ENCODE peak calls at places on chromosomes 12 and 14, in four cellular contexts. T is neural progenitor cell, N is HepG2, E is cardiac muscle cell. Z is an unnamed sample. For H3K4me1, the result is how much of the 10 kb centered on the place peaks cover.

GRCh38 chr12:6425588-6426531 is 18.9 kb upstream of the CD27 start:
- DNase-seq in T (no peak), N (peak), E (no peak), Z (peak)

GRCh38 chr12:116161588-116161987 is 115.9 kb downstream of the MED13L start:
- DNase-seq in T (no peak), N (peak), E (no peak), Z (no peak)

GRCh38 chr12:107593713-107594381 is 91.8 kb upstream of the PWP1 start:
- DNase-seq in T (no peak), N (no peak), E (no peak), Z (peak)

GRCh38 chr14:32633930-32634329 is 304.7 kb upstream of the NPAS3 start:
- DNase-seq in T (no peak), N (no peak), E (no peak), Z (no peak)

GRCh38 chr12:1908758-1909157 is 9.7 kb downstream of the CACNA2D4 start:
- DNase-seq in T (no peak), N (no peak), E (no peak), Z (peak)

GRCh38 chr12:11513288-11513687 is 117.9 kb upstream of the PRB2 start:
- DNase-seq in T (no peak), N (peak), E (no peak), Z (no peak)

GRCh38 chr14:74265312-74265965 is 26.2 kb downstream of the VSX2 start:
- DNase-seq in T (no peak), N (no peak), E (no peak), Z (no peak)

GRCh38 chr12:128626808-128627320 is 196.9 kb downstream of the SLC15A4 start:
- DNase-seq in T (no peak), N (no peak), E (no peak), Z (no peak)

GRCh38 chr14:62939970-62940369 is 105.3 kb downstream of the KCNH5 start:
- DNase-seq in T (no peak), N (no peak), E (no peak), Z (no peak)

GRCh38 chr12:56115329-56115728 is 1.1 kb upstream of the RPL41 start:
- DNase-seq in T (peak), N (no peak), E (no peak), Z (no peak)

DNA sequence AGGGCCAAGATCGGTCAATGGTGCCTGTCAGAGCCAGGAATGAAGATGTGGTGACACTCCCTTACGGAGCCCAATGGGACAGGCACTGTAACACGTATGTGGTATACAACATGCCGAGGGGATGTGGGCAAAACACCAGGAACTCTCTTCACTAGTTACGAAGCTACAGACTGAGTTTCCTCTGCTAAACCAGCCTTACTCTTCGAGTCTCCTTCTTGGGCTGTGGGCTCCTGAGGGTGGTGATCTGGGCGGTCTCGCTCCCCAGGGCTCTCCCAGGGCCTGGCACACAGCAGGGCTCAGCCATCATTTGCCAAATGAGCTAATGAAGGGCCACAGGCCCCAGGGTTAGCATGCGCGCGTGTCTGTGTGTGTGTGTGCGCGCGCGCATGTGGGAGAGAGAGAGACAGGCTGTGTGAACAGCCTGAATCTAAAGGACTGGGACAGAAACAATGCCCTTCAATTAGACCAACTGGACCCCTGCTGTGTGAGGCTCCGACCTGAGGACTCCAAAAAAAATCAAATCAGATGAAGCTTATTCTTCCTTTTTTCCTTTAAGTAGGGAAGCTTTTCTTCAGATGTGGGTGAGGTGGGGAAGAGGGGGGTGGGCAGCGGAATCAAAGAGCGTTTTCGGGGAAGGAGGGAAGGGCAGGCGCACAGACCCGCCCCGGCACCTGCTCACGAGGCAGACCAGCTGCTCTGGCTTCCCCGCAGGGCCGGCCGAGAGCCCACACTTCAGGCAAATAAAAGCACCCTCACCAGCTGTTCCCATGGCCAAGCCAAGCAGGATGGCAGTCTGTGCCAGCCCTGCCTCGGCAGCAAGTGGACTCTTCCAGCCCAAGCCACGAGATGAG is 42.5 kb downstream of the CCDC88C start:
- DNase-seq in T (peak), N (no peak), E (no peak), Z (no peak)
- H3K4me1 ChIP-seq in T (half or more), N (under half), E (under half), Z (under half)

DNA sequence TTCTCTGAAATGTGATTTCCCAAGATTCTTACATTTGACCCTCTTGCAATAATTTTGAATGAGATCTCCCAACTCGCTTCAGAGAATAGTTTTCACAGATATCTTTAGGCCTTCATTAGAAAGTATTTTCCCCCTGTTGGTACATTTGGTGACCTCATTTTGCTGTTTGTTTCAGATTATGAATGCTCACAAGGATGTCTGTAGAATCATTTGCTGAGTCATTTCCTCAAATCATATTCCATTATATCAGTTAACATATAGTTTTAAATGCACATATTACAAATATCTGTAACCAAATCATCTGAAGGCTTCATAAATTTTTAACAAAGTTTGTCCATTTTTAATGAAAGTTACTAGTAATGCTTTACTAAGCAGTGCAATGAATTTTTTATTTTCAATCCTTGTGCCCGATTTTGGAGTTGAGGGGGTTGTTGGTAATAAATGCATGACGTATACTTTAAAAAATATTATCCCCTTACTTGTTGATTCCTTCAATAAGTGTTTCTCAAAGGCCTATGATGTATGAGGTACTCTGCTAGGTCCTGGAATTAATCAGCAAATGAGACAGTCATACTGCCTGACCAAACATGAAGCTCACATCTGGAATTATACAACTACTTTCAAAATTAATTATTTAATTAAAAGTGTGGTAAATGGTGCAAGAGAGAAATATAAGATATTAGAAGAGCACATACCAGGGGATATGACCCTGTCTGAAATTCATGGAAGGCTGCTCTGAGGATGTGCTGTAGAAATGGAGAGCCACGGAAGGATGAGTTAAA is 126.9 kb upstream of the RAP1B start:
- DNase-seq in T (no peak), N (no peak), E (no peak), Z (no peak)
- TF ChIP-seq CTCF in T (no peak), N (no peak), E (no peak), Z (no peak)

GRCh38 chr12:49131051-49131972 is at the start of gene TUBA1B:
- DNase-seq in T (peak), N (peak), E (peak), Z (peak)
- H3K4me1 ChIP-seq in T (under half), N (under half), E (under half), Z (under half)

DNA sequence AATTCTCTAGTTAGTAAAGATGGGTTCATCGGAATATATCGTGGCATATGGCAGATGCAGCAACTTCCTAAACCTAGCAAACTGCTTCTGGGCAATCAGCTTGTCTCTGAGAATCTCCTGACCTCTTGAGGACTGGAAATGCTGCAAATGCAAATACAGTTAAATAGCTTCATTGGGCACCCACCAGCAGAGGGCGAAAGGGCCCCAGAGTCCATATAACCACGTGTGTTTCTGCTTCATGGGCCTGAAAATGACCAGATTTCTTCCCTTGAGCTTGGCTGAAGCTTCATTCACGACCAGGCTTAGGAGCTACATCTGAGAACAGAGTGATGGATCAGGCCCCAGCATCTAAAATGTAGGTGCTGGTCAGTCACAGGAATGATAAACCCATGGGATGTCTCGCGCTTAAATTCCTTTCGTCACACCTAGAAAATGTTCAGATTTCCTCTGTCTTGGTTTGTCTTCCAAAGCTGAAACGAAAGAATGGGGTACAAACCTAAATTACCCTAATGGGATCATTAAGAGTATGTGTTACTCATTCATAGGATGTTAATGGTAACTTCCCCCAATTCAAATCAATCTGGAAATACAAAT is 1482.5 kb upstream of the TMEM132C start:
- DNase-seq in T (peak), N (peak), E (peak), Z (peak)
- TF ChIP-seq CTCF in T (peak), N (peak), E (no peak), Z (peak)

GRCh38 chr12:103811791-103812190 is 29.2 kb downstream of the NT5DC3 start:
- DNase-seq in T (no peak), N (no peak), E (no peak), Z (no peak)
- H3K4me1 ChIP-seq in T (under half), N (under half), E (under half), Z (under half)

GRCh38 chr12:64757778-64758177 is 1.4 kb downstream of the GNS start:
- DNase-seq in T (no peak), N (no peak), E (no peak), Z (no peak)

GRCh38 chr12:64760808-64761573 is 1.8 kb upstream of the GNS start:
- DNase-seq in T (no peak), N (no peak), E (no peak), Z (no peak)

GRCh38 chr12:64756371-64756770 is 2.8 kb downstream of the GNS start:
- DNase-seq in T (no peak), N (no peak), E (no peak), Z (no peak)

GRCh38 chr12:64753427-64753826 is 5.8 kb downstream of the GNS start:
- DNase-seq in T (no peak), N (no peak), E (no peak), Z (no peak)

GRCh38 chr12:64759035-64759894 is at the start of gene GNS:
- DNase-seq in T (peak), N (peak), E (peak), Z (peak)
- TF ChIP-seq CTCF in T (no peak), N (no peak), E (no peak), Z (peak)

DNA sequence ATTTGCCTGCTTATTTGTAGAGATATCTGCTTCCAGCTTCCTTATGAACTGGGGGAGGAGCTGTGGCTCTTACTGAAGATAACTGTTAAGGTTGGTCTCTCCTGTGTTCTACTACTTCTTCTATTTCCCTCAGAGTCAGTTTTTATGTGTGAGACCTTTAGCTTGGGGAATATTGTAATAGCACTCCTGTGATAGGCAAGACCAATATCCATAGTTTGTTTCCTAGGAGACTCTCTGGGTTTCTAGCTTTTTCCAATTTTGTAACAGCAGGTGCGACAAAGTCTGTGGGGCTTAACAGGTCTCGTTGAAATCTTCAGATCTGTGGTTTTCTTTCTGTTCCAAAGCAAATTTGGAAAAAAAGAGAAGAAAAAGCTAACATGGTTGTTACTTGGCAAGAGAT is at the start of gene OR10G3:
- DNase-seq in T (no peak), N (no peak), E (no peak), Z (no peak)
- H3K4me1 ChIP-seq in T (under half), N (under half), E (under half), Z (under half)

DNA sequence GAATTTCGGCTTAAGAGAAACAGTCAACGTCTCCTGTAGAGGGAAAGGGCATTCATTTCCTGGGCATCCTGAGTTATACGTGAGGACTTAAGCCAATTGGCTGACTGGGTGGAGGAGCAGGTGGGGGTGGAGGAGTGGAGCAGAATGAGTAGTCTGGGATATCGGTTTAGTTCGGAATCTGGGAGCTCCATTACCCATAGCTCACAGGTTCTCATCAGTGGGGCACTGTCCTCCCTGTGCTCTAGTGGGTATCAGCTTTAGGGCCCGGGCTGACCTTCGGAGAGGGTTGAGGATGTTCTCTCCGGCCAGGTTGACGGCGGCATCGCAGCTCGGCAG is 704 bp downstream of the SDR39U1 start:
- DNase-seq in T (no peak), N (no peak), E (no peak), Z (no peak)
- TF ChIP-seq CTCF in T (no peak), N (no peak), E (no peak), Z (no peak)

DNA sequence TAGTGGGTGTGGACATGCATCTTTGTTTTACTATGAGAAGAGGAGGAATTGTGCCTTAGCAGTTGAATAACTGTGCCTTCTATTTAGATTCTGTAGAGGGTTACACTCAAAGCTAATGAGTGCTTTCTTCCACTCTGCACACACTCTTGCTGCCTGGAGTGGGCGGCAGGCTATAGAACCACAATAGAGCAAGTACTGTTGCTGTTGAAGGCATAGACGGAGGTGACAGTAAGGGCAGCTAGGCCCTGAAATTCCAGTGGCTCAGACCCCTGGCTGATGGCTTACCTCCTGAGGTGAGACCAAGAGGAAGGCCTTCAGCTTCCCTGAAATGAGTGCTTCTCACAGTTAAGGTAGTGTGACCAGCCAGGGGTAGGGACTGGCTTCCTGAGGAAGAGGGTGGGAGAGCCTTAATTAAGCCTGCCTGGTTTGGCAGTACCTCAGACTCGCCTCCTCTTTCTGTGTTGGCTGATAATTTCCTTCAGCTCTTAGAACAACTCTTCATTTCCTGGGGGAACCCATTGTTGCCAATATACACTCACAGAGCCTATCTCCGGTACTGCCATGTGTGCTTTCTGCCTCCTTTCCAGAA is 24.7 kb downstream of the SUSD6 start:
- DNase-seq in T (no peak), N (no peak), E (no peak), Z (no peak)
- H3K4me1 ChIP-seq in T (half or more), N (half or more), E (half or more), Z (half or more)

Z was measured in testis.